ENCODE peak calls at places on chromosomes 6 and 20, in eight cellular contexts. R, H, V, Y, G, L, B and D are unnamed samples.

GRCh38 chr6:41488392-41489129 is 57.6 kb upstream of the FOXP4 start:
- DNase-seq in H (peak; percentile 80), V (peak; percentile 37), B (no peak), Y (no peak), R (no peak), G (peak; percentile 78), L (no peak), D (peak; percentile 99)

GRCh38 chr20:51275816-51276215 is 252.9 kb upstream of the KCNG1 start:
- DNase-seq in Y (no peak), H (no peak), G (no peak), L (no peak), B (no peak), R (no peak), V (no peak), D (no peak)

GRCh38 chr6:34151321-34152041 is 5.6 kb upstream of the GRM4 start:
- DNase-seq in H (peak; percentile 39), L (no peak), G (no peak), B (no peak), Y (no peak), V (no peak), R (no peak), D (peak; percentile 72)

GRCh38 chr6:111483736-111484654 is 977 bp upstream of the REV3L start:
- DNase-seq in B (peak; percentile 66), Y (peak; percentile 76), L (peak; percentile 50), R (peak; percentile 90), G (peak; percentile 89), V (peak; percentile 88), H (peak; percentile 91), D (peak; percentile 97)

GRCh38 chr20:6034134-6034969 is 19.5 kb downstream of the LRRN4 start:
- DNase-seq in B (no peak), Y (no peak), V (no peak), G (no peak), H (no peak), R (no peak), L (no peak), D (no peak)

GRCh38 chr20:2542361-2542760 is 6.0 kb downstream of the TMC2 start:
- DNase-seq in Y (no peak), V (no peak), L (no peak), B (no peak), R (no peak), G (no peak), H (no peak), D (no peak)

GRCh38 chr6:52049252-52050050 is 38.0 kb downstream of the PKHD1 start:
- DNase-seq in Y (no peak), L (no peak), V (no peak), H (peak; percentile 70), R (peak; percentile 32), B (peak; percentile 13), G (peak; percentile 43), D (no peak)

GRCh38 chr6:145784683-145785082 is 29.9 kb downstream of the FBXO30 start:
- DNase-seq in H (no peak), L (no peak), Y (no peak), R (no peak), B (no peak), V (no peak), G (no peak), D (no peak)

GRCh38 chr20:1895674-1896496 is 678 bp downstream of the SIRPA start:
- DNase-seq in V (no peak), Y (no peak), G (no peak), R (no peak), H (peak; percentile 34), L (no peak), B (peak; percentile 35), D (no peak)

GRCh38 chr6:39357998-39358686 is 35.6 kb upstream of the KCNK16 start:
- DNase-seq in L (no peak), H (no peak), G (no peak), B (no peak), R (peak; percentile 56), Y (no peak), V (no peak), D (peak; percentile 21)

GRCh38 chr6:56359201-56359899 is 112.0 kb upstream of the COL21A1 start:
- DNase-seq in G (peak; percentile 37), V (no peak), H (peak; percentile 81), R (peak; percentile 70), Y (peak; percentile 8), L (no peak), B (peak; percentile 47), D (peak; percentile 81)

GRCh38 chr6:135902756-135903331 is 51.3 kb downstream of the PDE7B start:
- DNase-seq in L (no peak), R (no peak), V (no peak), G (no peak), Y (no peak), B (no peak), H (no peak), D (no peak)

GRCh38 chr6:44731485-44732095 is 344.1 kb downstream of the CDC5L start:
- DNase-seq in V (no peak), B (no peak), H (no peak), R (no peak), L (no peak), Y (no peak), G (no peak), D (peak; percentile 25)

GRCh38 chr6:130381459-130382380 is 15.9 kb downstream of the TMEM200A start:
- DNase-seq in V (no peak), Y (peak; percentile 7), R (no peak), L (no peak), G (no peak), H (no peak), B (no peak), D (no peak)

GRCh38 chr20:19376451-19376971 is 164.1 kb downstream of the SLC24A3 start:
- DNase-seq in L (no peak), R (no peak), B (no peak), H (peak; percentile 5), V (no peak), Y (no peak), G (no peak), D (no peak)

GRCh38 chr20:6120491-6120988 is 2.3 kb downstream of the FERMT1 start:
- DNase-seq in B (no peak), R (no peak), L (no peak), Y (no peak), H (no peak), V (no peak), G (no peak), D (no peak)

GRCh38 chr20:54267510-54268003 is 59.7 kb downstream of the PFDN4 start:
- DNase-seq in V (no peak), R (no peak), H (peak; percentile 27), L (no peak), B (no peak), G (no peak), Y (no peak), D (no peak)

GRCh38 chr20:50278377-50278683 is 87.7 kb downstream of the CEBPB start:
- DNase-seq in L (no peak), R (no peak), Y (no peak), B (no peak), G (no peak), H (no peak), V (no peak), D (no peak)

GRCh38 chr20:20215976-20216727 is 151.8 kb upstream of the INSM1 start:
- DNase-seq in B (no peak), R (no peak), H (no peak), G (no peak), V (no peak), Y (peak; percentile 11), L (no peak), D (no peak)

GRCh38 chr20:45306431-45306982 is at the start of gene RBPJL:
- DNase-seq in B (no peak), V (no peak), G (peak; percentile 71), L (no peak), H (peak; percentile 69), R (no peak), Y (peak; percentile 40), D (no peak)